ENCODE peak calls at places on chromosomes 11 and 22, in five cellular contexts. L, D, I, Z and H are unnamed samples.

GRCh38 chr22:44131989-44132685 is 48.6 kb upstream of the PARVG start:
- DNase-seq in L (no peak), D (no peak), I (no peak), Z (no peak), H (no peak)

GRCh38 chr11:71316701-71317100 is 64.3 kb upstream of the SHANK2 start:
- DNase-seq in L (no peak), D (no peak), I (no peak), Z (no peak), H (no peak)

GRCh38 chr11:61594907-61595257 is 14.0 kb upstream of the SYT7 start:
- DNase-seq in L (no peak), D (no peak), I (no peak), Z (no peak), H (no peak)

GRCh38 chr11:23284626-23285025 is 424.4 kb upstream of the CCDC179 start:
- DNase-seq in L (peak), D (no peak), I (no peak), Z (no peak), H (peak)

GRCh38 chr11:118241191-118242098 is 10.7 kb downstream of the MPZL3 start:
- DNase-seq in L (peak), D (peak), I (peak), Z (peak), H (no peak)

GRCh38 chr11:120226242-120226641 is 13.7 kb upstream of the POU2F3 start:
- DNase-seq in L (no peak), D (no peak), I (no peak), Z (no peak), H (no peak)

GRCh38 chr11:6612008-6612815 is at the start of gene TAF10:
- DNase-seq in L (peak), D (peak), I (peak), Z (peak), H (peak)

GRCh38 chr11:72720806-72721205 is 31.4 kb downstream of the ARAP1 start:
- DNase-seq in L (no peak), D (no peak), I (no peak), Z (no peak), H (no peak)

GRCh38 chr11:47185305-47186075 is 744 bp downstream of the PACSIN3 start:
- DNase-seq in L (no peak), D (no peak), I (peak), Z (peak), H (no peak)

GRCh38 chr22:49852898-49853894 is at the start of gene ZBED4:
- DNase-seq in L (peak), D (peak), I (peak), Z (peak), H (peak)
- H3K27ac ChIP-seq in L (peak), D (peak), I (peak), Z (peak), H (peak)

GRCh38 chr22:26674211-26675190 is 17.1 kb downstream of the MIAT start:
- DNase-seq in L (no peak), D (no peak), I (no peak), Z (peak), H (no peak)
- H3K4me3 ChIP-seq in L (no peak), D (peak), I (no peak), Z (peak), H (peak)

DNA sequence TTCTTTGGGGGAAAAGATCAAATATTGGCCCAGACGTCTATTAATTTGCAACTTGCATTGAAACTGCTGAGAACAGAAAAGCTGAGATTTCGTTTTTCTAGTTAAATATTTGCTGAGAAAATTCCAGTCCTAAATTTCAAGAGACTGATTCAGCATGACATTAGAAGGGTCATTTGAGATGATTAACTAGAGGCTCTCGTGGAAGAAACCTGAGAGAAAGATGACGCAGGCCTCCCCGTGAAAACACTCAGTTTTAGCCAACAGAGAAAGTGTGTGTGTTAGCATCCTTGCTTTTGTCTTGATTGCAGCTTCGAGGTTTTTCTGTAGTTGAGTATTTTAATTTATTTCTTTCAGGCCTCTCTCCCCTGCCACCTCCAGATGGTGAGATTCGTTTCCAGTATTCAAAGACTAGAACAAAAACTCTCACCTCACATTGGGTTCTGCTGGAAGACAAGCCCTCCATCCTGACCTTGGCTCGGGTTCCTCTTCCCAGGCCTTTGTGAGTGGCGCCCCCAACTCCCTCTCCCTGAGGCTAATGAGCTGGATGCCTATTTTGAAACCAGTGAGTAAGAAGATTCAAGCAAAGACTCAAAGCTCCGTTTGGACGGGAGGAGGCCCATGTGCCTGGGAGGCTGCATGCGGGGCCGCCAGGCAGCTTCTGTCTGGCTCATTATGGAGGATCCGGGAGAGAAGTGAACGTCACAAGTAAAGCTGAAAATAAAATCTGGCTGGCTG is 52.4 kb downstream of the CELSR1 start:
- DNase-seq in L (peak), D (no peak), I (peak), Z (no peak), H (no peak)
- H3K27ac ChIP-seq in L (peak), D (no peak), I (no peak), Z (no peak), H (peak)

DNA sequence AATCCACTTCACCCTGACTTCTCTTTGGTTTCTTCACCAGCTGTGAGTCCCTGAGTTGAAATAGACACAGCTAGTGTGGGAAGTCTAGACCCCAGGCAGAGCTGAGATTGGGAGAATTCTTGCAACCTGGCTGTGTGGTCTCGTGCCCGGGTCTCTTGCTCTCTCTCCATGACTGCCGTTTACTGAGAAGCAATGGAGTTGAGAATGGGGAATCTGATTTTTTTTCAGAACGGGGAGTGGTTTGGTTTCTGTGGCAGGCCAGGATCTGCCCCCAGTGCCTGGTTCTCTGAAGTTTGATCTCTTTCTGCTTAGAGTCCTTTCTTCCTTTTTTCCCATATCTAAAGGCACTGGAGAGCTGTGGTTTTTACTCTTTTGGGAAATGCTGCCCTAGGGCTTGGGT is 1.5 kb downstream of the SIDT2 start:
- DNase-seq in L (no peak), D (no peak), I (peak), Z (no peak), H (no peak)
- H3K4me3 ChIP-seq in L (peak), D (peak), I (no peak), Z (peak), H (peak)

DNA sequence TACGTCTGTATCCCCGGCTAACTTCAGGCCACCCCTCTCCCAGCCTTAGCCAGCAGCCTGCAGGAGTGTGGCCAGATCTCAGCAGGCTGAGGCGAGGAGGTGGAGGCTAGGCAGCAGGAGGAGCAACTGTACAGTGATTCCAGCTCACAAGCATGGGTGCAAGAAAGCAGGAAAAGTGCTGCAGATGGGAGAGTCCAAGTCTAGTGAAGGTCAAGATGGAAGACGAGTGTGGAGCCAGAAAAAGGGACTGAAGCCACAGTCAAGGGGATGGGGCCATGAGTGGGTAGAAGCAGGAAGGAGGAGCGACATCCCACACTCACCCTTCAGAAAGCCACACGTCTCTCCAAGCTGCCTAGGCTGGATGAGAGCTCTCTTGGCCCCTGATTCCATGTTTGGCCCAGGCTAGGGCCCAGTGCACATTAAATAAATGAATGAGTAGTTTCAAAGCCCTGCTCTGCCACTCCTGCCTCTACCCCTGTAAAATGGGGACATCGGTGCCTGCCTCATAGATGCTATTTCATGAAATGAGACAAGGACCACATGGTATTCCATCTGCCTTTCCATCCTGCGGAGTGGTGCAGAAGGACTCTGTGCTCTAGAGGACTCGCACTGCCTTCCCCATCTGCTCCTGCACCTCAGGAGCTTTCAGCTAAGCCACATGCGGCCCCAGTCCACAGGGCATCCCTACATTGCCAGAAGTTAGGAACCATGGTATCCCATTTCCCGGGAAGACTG is 2.9 kb downstream of the YDJC start:
- DNase-seq in L (no peak), D (no peak), I (no peak), Z (no peak), H (no peak)
- H3K27ac ChIP-seq in L (no peak), D (no peak), I (no peak), Z (no peak), H (no peak)

DNA sequence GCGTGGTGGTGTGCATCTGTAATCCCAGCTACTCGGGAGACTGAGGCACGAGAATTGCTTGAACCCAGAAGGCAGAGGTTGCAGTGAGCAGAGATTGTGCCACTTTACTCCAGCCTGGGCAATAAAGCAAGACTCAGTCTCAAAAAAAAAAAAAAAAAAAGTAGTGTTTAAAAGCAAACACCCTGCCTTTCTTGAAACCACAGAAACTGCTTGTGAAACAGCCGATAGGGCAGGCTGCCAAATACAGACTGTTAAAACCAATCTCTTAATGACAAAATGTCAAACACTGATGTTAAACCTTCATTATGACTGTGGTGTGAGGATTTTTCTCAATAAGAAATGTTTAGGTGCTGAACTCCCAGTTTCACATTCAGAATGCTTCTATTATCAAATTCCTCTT is 27.3 kb downstream of the MARK2 start:
- DNase-seq in L (peak), D (peak), I (no peak), Z (peak), H (no peak)
- H3K4me3 ChIP-seq in L (no peak), D (no peak), I (no peak), Z (no peak), H (no peak)

GRCh38 chr11:33157103-33158027 is 3.9 kb downstream of the CSTF3 start:
- DNase-seq in L (no peak), D (no peak), I (no peak), Z (no peak), H (no peak)

GRCh38 chr11:33160587-33160986 is 693 bp downstream of the CSTF3 start:
- DNase-seq in L (no peak), D (no peak), I (no peak), Z (no peak), H (no peak)

GRCh38 chr11:33158596-33158995 is 2.7 kb downstream of the CSTF3 start:
- DNase-seq in L (no peak), D (no peak), I (peak), Z (no peak), H (no peak)

GRCh38 chr11:33161120-33162005 is at the start of gene CSTF3:
- DNase-seq in L (peak), D (peak), I (peak), Z (peak), H (peak)

GRCh38 chr11:33160147-33160546 is 1.1 kb downstream of the CSTF3 start:
- DNase-seq in L (peak), D (no peak), I (peak), Z (no peak), H (no peak)
- H3K27ac ChIP-seq in L (peak), D (no peak), I (no peak), Z (peak), H (no peak)

DNA sequence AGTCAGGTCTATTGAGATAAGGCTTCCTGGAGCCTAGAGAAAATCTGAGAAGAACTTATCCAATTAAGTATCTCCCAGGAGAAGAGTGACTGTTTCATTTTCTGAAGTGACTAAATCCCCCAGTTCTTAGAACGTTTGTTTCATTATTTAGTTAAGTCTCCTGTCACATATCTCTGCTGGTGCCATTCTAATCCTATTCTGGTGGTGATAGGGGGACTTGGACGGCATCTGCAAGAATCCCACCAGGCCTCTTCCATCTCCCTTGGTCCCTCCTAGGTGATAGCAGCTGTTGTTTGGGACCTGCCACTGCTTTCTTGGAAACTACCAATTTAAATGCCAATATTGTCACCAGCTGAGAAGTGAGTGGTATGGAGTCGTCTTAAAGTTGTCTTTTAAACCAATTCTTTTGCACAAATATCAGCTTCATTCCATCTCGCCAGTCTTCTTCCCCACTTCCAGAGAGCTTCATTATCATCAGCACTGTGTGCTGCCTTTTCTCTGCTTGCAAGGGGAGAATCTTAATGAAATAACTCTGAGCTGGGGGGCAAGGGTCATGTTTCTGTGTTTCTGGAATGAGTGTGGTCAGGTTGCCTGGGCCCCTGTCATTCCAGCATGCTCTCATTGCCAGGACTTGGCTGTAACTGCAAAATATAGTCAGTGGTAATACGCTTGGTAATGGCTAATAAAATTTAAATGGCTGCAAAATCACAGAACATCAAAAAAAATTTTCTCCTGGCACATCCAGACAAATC is 104.8 kb downstream of the LDLRAD3 start:
- DNase-seq in L (peak), D (no peak), I (peak), Z (no peak), H (no peak)
- H3K4me3 ChIP-seq in L (no peak), D (no peak), I (no peak), Z (no peak), H (no peak)

GRCh38 chr22:37483594-37484114 is 2.5 kb downstream of the MFNG start:
- DNase-seq in L (no peak), D (no peak), I (no peak), Z (no peak), H (no peak)

GRCh38 chr22:37480387-37481346 is 5.5 kb downstream of the MFNG start:
- DNase-seq in L (no peak), D (no peak), I (no peak), Z (peak), H (no peak)

GRCh38 chr22:37482244-37482643 is 3.9 kb downstream of the MFNG start:
- DNase-seq in L (no peak), D (no peak), I (no peak), Z (peak), H (no peak)

GRCh38 chr22:37483050-37483449 is 3.1 kb downstream of the MFNG start:
- DNase-seq in L (no peak), D (no peak), I (no peak), Z (peak), H (no peak)

GRCh38 chr22:37481347-37481907 is 4.8 kb downstream of the MFNG start:
- DNase-seq in L (no peak), D (no peak), I (no peak), Z (peak), H (no peak)
- H3K27ac ChIP-seq in L (no peak), D (no peak), I (no peak), Z (peak), H (no peak)